ENCODE peak calls at places on chromosomes 6 and 20, in six cellular contexts. Q is ascending aorta; M is breast epithelium; V is CD8-positive, alpha-beta T cell; E is adipocyte; F is PC-9. G is an unnamed sample.

GRCh38 chr6:87669051-87669450 is 33.0 kb downstream of the AKIRIN2 start:
- DNase-seq in Q (no peak), M (no peak), V (no peak), E (no peak), F (no peak), G (no peak)

GRCh38 chr20:20037960-20038359 is 14.3 kb downstream of the CRNKL1 start:
- DNase-seq in Q (no peak), M (no peak), V (no peak), E (peak; percentile 24), F (no peak), G (no peak)

GRCh38 chr6:118725944-118726343 is 74.6 kb upstream of the CEP85L start:
- DNase-seq in Q (no peak), M (no peak), V (peak; percentile 88), E (no peak), F (no peak), G (no peak)

GRCh38 chr20:63149531-63150207 is 66.3 kb downstream of the YTHDF1 start:
- DNase-seq in Q (no peak), M (no peak), V (no peak), E (no peak), F (no peak), G (no peak)

GRCh38 chr20:53829706-53830521 is 236.3 kb upstream of the ZNF217 start:
- DNase-seq in Q (no peak), M (no peak), V (no peak), E (peak; percentile 78), F (peak; percentile 7), G (no peak)

GRCh38 chr6:13457577-13457976 is 29.8 kb downstream of the GFOD1 start:
- DNase-seq in Q (no peak), M (no peak), V (no peak), E (no peak), F (no peak), G (no peak)

GRCh38 chr6:17714879-17715860 is 8.4 kb upstream of the NUP153 start:
- DNase-seq in Q (no peak), M (no peak), V (no peak), E (peak; percentile 83), F (peak; percentile 47), G (no peak)

GRCh38 chr6:46526607-46527006 is 35.4 kb upstream of the RCAN2 start:
- DNase-seq in Q (no peak), M (no peak), V (no peak), E (no peak), F (no peak), G (no peak)

GRCh38 chr6:170074435-170074834 is 216.4 kb downstream of the DLL1 start:
- DNase-seq in Q (no peak), M (no peak), V (no peak), E (no peak), F (no peak), G (no peak)

GRCh38 chr6:168885741-168886140 is 367.9 kb downstream of the THBS2 start:
- DNase-seq in Q (no peak), M (no peak), V (no peak), E (no peak), F (no peak), G (no peak)

GRCh38 chr6:131400054-131400781 is 172.8 kb upstream of the ARG1 start:
- DNase-seq in Q (no peak), M (no peak), V (no peak), E (peak; percentile 93), F (peak; percentile 59), G (no peak)

GRCh38 chr6:18978330-18979128 is 591.4 kb downstream of the RNF144B start:
- DNase-seq in Q (no peak), M (no peak), V (no peak), E (no peak), F (peak; percentile 35), G (no peak)

GRCh38 chr6:143167224-143167623 is 106.5 kb downstream of the AIG1 start:
- DNase-seq in Q (no peak), M (no peak), V (no peak), E (no peak), F (no peak), G (no peak)

GRCh38 chr20:13874269-13875158 is 89.7 kb downstream of the NDUFAF5 start:
- DNase-seq in Q (no peak), M (no peak), V (no peak), E (no peak), F (no peak), G (no peak)

GRCh38 chr6:159056003-159056402 is 11.2 kb upstream of the TAGAP start:
- DNase-seq in Q (no peak), M (no peak), V (no peak), E (no peak), F (no peak), G (no peak)

GRCh38 chr20:35017099-35017835 is 61.6 kb downstream of the MYH7B start:
- DNase-seq in Q (no peak), M (no peak), V (no peak), E (no peak), F (no peak), G (no peak)
- H3K36me3 ChIP-seq in Q (peaks cover 82% of the 10 kb centered on the region), M (no peaks in the 10 kb centered on the region), V (peaks cover 62% of the 10 kb centered on the region), E (peaks cover 58% of the 10 kb centered on the region), F (peaks cover 10% of the 10 kb centered on the region), G (peaks cover 2% of the 10 kb centered on the region)

GRCh38 chr6:84333827-84334226 is 106.4 kb upstream of the CEP162 start:
- DNase-seq in Q (no peak), M (no peak), V (no peak), E (no peak), F (no peak), G (no peak)

GRCh38 chr6:84329077-84329476 is 101.6 kb upstream of the CEP162 start:
- DNase-seq in Q (no peak), M (no peak), V (no peak), E (no peak), F (no peak), G (no peak)

GRCh38 chr6:84332139-84333034 is 104.9 kb upstream of the CEP162 start:
- DNase-seq in Q (no peak), M (no peak), V (no peak), E (no peak), F (no peak), G (no peak)

GRCh38 chr6:84330325-84330724 is 102.9 kb upstream of the CEP162 start:
- DNase-seq in Q (no peak), M (no peak), V (no peak), E (no peak), F (no peak), G (no peak)
- H3K36me3 ChIP-seq in Q (no peaks in the 10 kb centered on the region), M (no peaks in the 10 kb centered on the region), V (no peaks in the 10 kb centered on the region), E (no peaks in the 10 kb centered on the region), F (no peaks in the 10 kb centered on the region), G (no peaks in the 10 kb centered on the region)

GRCh38 chr6:67887419-67887746 is 747.7 kb upstream of the ADGRB3 start:
- DNase-seq in Q (no peak), M (no peak), V (no peak), E (no peak), F (no peak), G (no peak)
- H3K36me3 ChIP-seq in Q (no peaks in the 10 kb centered on the region), M (no peaks in the 10 kb centered on the region), V (no peaks in the 10 kb centered on the region), E (no peaks in the 10 kb centered on the region), F (no peaks in the 10 kb centered on the region), G (no peaks in the 10 kb centered on the region)

DNA sequence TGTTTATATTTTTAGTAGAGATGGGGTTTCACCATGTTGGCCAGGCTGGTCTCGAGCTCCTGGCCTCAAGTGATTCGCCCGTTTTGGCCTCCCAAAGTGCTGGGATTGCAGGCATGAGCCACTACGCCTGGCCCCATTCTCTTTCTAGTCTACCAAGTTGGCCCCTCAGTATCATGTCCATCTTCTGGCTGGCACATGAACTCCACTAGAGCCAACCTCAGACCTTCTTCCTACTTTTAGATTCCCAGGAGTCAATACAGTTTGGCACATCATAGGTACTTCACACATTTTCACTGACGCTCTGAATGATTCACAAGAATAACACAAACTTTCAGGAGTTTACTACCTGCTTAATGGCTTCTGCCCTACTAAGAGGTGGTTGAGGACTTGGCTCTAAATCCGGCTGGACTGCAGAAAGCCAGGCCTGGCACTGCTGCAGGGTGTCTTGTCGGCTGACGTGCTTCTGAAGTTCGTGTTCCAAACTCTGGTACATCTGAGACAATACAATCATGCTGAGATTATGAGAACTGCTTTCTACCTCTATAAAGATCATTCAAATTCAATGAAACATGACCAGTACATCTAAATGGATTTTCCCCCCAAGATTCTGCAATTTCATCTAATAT is 293.3 kb downstream of the SYNE1 start:
- DNase-seq in Q (no peak), M (no peak), V (no peak), E (no peak), F (no peak), G (no peak)
- H3K36me3 ChIP-seq in Q (peaks cover 95% of the 10 kb centered on the region), M (no peaks in the 10 kb centered on the region), V (no peaks in the 10 kb centered on the region), E (peaks cover 85% of the 10 kb centered on the region), F (no peaks in the 10 kb centered on the region), G (no peaks in the 10 kb centered on the region)